ENCODE peak calls at places on chromosomes 13 and 19, in eight cellular contexts. W, E, J, R, S, Q, X and O are unnamed samples.

GRCh38 chr19:5048091-5048726 is 79.3 kb downstream of the KDM4B start:
- DNase-seq in W (peak; percentile 81), E (peak; percentile 85), J (peak; percentile 78), R (peak; percentile 13), S (peak; percentile 35), Q (peak; percentile 46), X (no peak), O (peak; percentile 45)

GRCh38 chr13:98549006-98549727 is 27.7 kb downstream of the STK24 start:
- DNase-seq in W (no peak), E (no peak), J (no peak), R (no peak), S (no peak), Q (no peak), X (no peak), O (peak; percentile 99)

GRCh38 chr13:46738055-46738454 is 58.9 kb downstream of the ESD start:
- DNase-seq in W (no peak), E (no peak), J (no peak), R (no peak), S (no peak), Q (no peak), X (no peak), O (no peak)

GRCh38 chr13:59641758-59642157 is 522.0 kb downstream of the DIAPH3 start:
- DNase-seq in W (no peak), E (no peak), J (no peak), R (no peak), S (no peak), Q (no peak), X (no peak), O (no peak)

GRCh38 chr13:49303533-49304252 is 56.0 kb downstream of the CDADC1 start:
- DNase-seq in W (no peak), E (no peak), J (peak; percentile 39), R (no peak), S (no peak), Q (no peak), X (no peak), O (no peak)

GRCh38 chr19:29866011-29866410 is 54.2 kb downstream of the CCNE1 start:
- DNase-seq in W (no peak), E (no peak), J (no peak), R (no peak), S (no peak), Q (no peak), X (no peak), O (no peak)

GRCh38 chr13:91314888-91315287 is 32.6 kb upstream of the MIR17HG start:
- DNase-seq in W (no peak), E (no peak), J (no peak), R (no peak), S (no peak), Q (no peak), X (no peak), O (no peak)

GRCh38 chr19:20661150-20661819 is at the start of gene ZNF626:
- DNase-seq in W (peak; percentile 92), E (peak; percentile 96), J (peak; percentile 99), R (peak; percentile 93), S (peak; percentile 88), Q (peak; percentile 90), X (peak; percentile 87), O (peak; percentile 85)

GRCh38 chr13:100983111-100983510 is 308.5 kb upstream of the TMTC4 start:
- DNase-seq in W (no peak), E (no peak), J (no peak), R (no peak), S (no peak), Q (no peak), X (no peak), O (no peak)

GRCh38 chr13:39317284-39317683 is 279.0 kb downstream of the NHLRC3 start:
- DNase-seq in W (no peak), E (no peak), J (peak; percentile 7), R (no peak), S (no peak), Q (no peak), X (no peak), O (peak; percentile 44)

GRCh38 chr19:53808710-53809125 is 15.4 kb downstream of the NLRP12 start:
- DNase-seq in W (no peak), E (no peak), J (peak; percentile 7), R (no peak), S (no peak), Q (no peak), X (no peak), O (peak; percentile 18)

GRCh38 chr13:31264146-31264545 is 64.4 kb downstream of the B3GLCT start:
- DNase-seq in W (no peak), E (no peak), J (no peak), R (no peak), S (no peak), Q (no peak), X (no peak), O (no peak)

GRCh38 chr13:87674143-87674772 is 3.1 kb downstream of the SLITRK5 start:
- DNase-seq in W (no peak), E (no peak), J (no peak), R (no peak), S (no peak), Q (no peak), X (no peak), O (peak; percentile 6)

GRCh38 chr13:33846306-33847062 is 28.5 kb downstream of the RFC3 start:
- DNase-seq in W (no peak), E (no peak), J (no peak), R (no peak), S (no peak), Q (no peak), X (no peak), O (no peak)

GRCh38 chr19:50607388-50607787 is 32.3 kb downstream of the SYT3 start:
- DNase-seq in W (no peak), E (no peak), J (no peak), R (no peak), S (no peak), Q (no peak), X (no peak), O (no peak)

GRCh38 chr13:55661505-55661904 is 1479.2 kb upstream of the PRR20A start:
- DNase-seq in W (no peak), E (no peak), J (no peak), R (no peak), S (no peak), Q (no peak), X (no peak), O (no peak)

GRCh38 chr13:101757446-101758039 is 305.1 kb downstream of the ITGBL1 start:
- DNase-seq in W (no peak), E (no peak), J (peak; percentile 30), R (no peak), S (no peak), Q (no peak), X (no peak), O (peak; percentile 55)

GRCh38 chr13:30676672-30677071 is 58.7 kb upstream of the ALOX5AP start:
- DNase-seq in W (no peak), E (no peak), J (no peak), R (no peak), S (no peak), Q (no peak), X (no peak), O (peak; percentile 59)

GRCh38 chr13:27279506-27279905 is 8.9 kb downstream of the RASL11A start:
- DNase-seq in W (no peak), E (no peak), J (no peak), R (no peak), S (no peak), Q (no peak), X (no peak), O (no peak)

GRCh38 chr13:26280295-26280694 is 26.4 kb downstream of the CDK8 start:
- DNase-seq in W (no peak), E (no peak), J (no peak), R (no peak), S (no peak), Q (no peak), X (no peak), O (peak; percentile 45)

GRCh38 chr13:101640797-101641400 is 188.4 kb downstream of the ITGBL1 start:
- DNase-seq in W (no peak), E (no peak), J (no peak), R (no peak), S (no peak), Q (no peak), X (no peak), O (peak; percentile 87)

GRCh38 chr13:113967729-113968462 is 6.0 kb downstream of the C13orf46 start:
- DNase-seq in W (peak; percentile 26), E (no peak), J (no peak), R (no peak), S (no peak), Q (no peak), X (no peak), O (no peak)

GRCh38 chr13:99280166-99280565 is 22.0 kb upstream of the GPR18 start:
- DNase-seq in W (no peak), E (peak; percentile 51), J (no peak), R (no peak), S (no peak), Q (no peak), X (no peak), O (peak; percentile 39)

GRCh38 chr19:40398417-40399056 is 8.6 kb upstream of the HIPK4 start:
- DNase-seq in W (peak; percentile 86), E (peak; percentile 78), J (no peak), R (no peak), S (peak; percentile 65), Q (peak; percentile 52), X (peak; percentile 53), O (no peak)

GRCh38 chr19:35828694-35829301 is 16.2 kb upstream of the PRODH2 start:
- DNase-seq in W (no peak), E (peak; percentile 53), J (peak; percentile 60), R (no peak), S (peak; percentile 38), Q (peak; percentile 50), X (no peak), O (no peak)

GRCh38 chr19:55197531-55197930 is 11.8 kb downstream of the PTPRH start:
- DNase-seq in W (no peak), E (no peak), J (no peak), R (no peak), S (no peak), Q (no peak), X (no peak), O (no peak)

GRCh38 chr19:51097796-51098195 is 10.4 kb downstream of the CTU1 start:
- DNase-seq in W (no peak), E (no peak), J (no peak), R (no peak), S (no peak), Q (no peak), X (no peak), O (no peak)

GRCh38 chr19:17772172-17772571 is 20.9 kb downstream of the FCHO1 start:
- DNase-seq in W (no peak), E (no peak), J (no peak), R (no peak), S (no peak), Q (no peak), X (no peak), O (no peak)

GRCh38 chr13:108859202-108860012 is 230.0 kb downstream of the MYO16 start:
- DNase-seq in W (no peak), E (no peak), J (no peak), R (no peak), S (no peak), Q (no peak), X (no peak), O (peak; percentile 86)

GRCh38 chr13:90792335-90792734 is 555.2 kb upstream of the MIR17HG start:
- DNase-seq in W (no peak), E (no peak), J (no peak), R (no peak), S (no peak), Q (no peak), X (no peak), O (no peak)

GRCh38 chr13:47409778-47410177 is 512.9 kb upstream of the HTR2A start:
- DNase-seq in W (no peak), E (no peak), J (no peak), R (no peak), S (no peak), Q (no peak), X (no peak), O (no peak)